ENCODE peak calls at places on chromosome 15, in four cellular contexts. W is T-cell; D is stimulated activated CD4-positive, alpha-beta T cell treated with anti-CD3 and anti-CD28 coated beads, Interleukin-2, amount 100 ng/mL, for 24 hours; S is endothelial cell. C is an unnamed sample.

GRCh38 chr15:65259367-65259781 is 27.3 kb downstream of the PARP16 start:
- DNase-seq in W (no peak), D (no peak), S (no peak), C (peak; percentile 37)

GRCh38 chr15:88658972-88659931 is 20.4 kb downstream of the ISG20 start:
- DNase-seq in W (no peak), D (no peak), S (no peak), C (peak; percentile 69)

GRCh38 chr15:72365844-72366243 is 10.0 kb downstream of the HEXA start:
- DNase-seq in W (no peak), D (no peak), S (no peak), C (no peak)

GRCh38 chr15:59918994-59919951 is 84.8 kb upstream of the FOXB1 start:
- DNase-seq in W (no peak), D (peak; percentile 50), S (no peak), C (peak; percentile 82)

GRCh38 chr15:77461486-77461885 is 40.8 kb downstream of the HMG20A start:
- DNase-seq in W (no peak), D (no peak), S (no peak), C (peak; percentile 61)

GRCh38 chr15:75776075-75776443 is 63.4 kb upstream of the CSPG4 start:
- DNase-seq in W (no peak), D (no peak), S (no peak), C (peak; percentile 68)

GRCh38 chr15:60830479-60830878 is 351.5 kb upstream of the ICE2 start:
- DNase-seq in W (no peak), D (no peak), S (no peak), C (peak; percentile 80)

GRCh38 chr15:95620934-95621579 is 709.4 kb upstream of the NR2F2 start:
- DNase-seq in W (no peak), D (no peak), S (no peak), C (peak; percentile 65)

GRCh38 chr15:78105541-78106241 is 13.3 kb downstream of the SH2D7 start:
- DNase-seq in W (no peak), D (no peak), S (no peak), C (peak; percentile 24)

GRCh38 chr15:31272558-31273257 is 53.9 kb upstream of the KLF13 start:
- DNase-seq in W (no peak), D (no peak), S (no peak), C (no peak)

GRCh38 chr15:52527898-52528464 is 699 bp downstream of the MYO5A start:
- DNase-seq in W (peak; percentile 8), D (peak; percentile 54), S (peak; percentile 13), C (no peak)

GRCh38 chr15:31799711-31800321 is 230.5 kb upstream of the CHRNA7 start:
- DNase-seq in W (no peak), D (no peak), S (no peak), C (peak; percentile 72)

GRCh38 chr15:70036585-70037343 is 61.0 kb downstream of the TLE3 start:
- DNase-seq in W (no peak), D (no peak), S (no peak), C (no peak)

GRCh38 chr15:81027200-81027599 is 26.5 kb downstream of the TLNRD1 start:
- DNase-seq in W (no peak), D (no peak), S (no peak), C (no peak)

GRCh38 chr15:70259030-70259424 is 161.3 kb upstream of the TLE3 start:
- DNase-seq in W (peak; percentile 48), D (peak; percentile 44), S (no peak), C (peak; percentile 59)

GRCh38 chr15:89898628-89899302 is 5.0 kb upstream of the AP3S2 start:
- DNase-seq in W (peak; percentile 32), D (peak; percentile 35), S (peak; percentile 44), C (peak; percentile 48)

GRCh38 chr15:84552896-84553295 is 47.9 kb upstream of the ZSCAN2 start:
- DNase-seq in W (no peak), D (no peak), S (no peak), C (peak; percentile 17)